ENCODE peak calls at places on chromosomes 13 and 19, in seven cellular contexts. Z is brain microvascular endothelial cell, B is astrocyte of the spinal cord, V is esophagus squamous epithelium, L is left ventricle myocardium inferior, G is GM12865, M is tibial nerve. Q is an unnamed sample.

GRCh38 chr19:12774588-12775555 is at the start of gene HOOK2:
- DNase-seq in Z (no peak), B (no peak), V (peak), L (no peak), G (peak), M (peak), Q (no peak)

GRCh38 chr13:92959790-92960189 is 266.8 kb upstream of the GPC6 start:
- DNase-seq in Z (no peak), B (no peak), V (no peak), L (no peak), G (no peak), M (no peak), Q (no peak)

GRCh38 chr19:44905437-44906160 is at the start of gene APOE:
- DNase-seq in Z (no peak), B (no peak), V (no peak), L (no peak), G (no peak), M (no peak), Q (no peak)

GRCh38 chr13:87954116-87954515 is 282.9 kb downstream of the SLITRK5 start:
- DNase-seq in Z (no peak), B (no peak), V (no peak), L (no peak), G (no peak), M (no peak), Q (no peak)

GRCh38 chr13:86087241-86087640 is 288.0 kb upstream of the SLITRK6 start:
- DNase-seq in Z (no peak), B (peak), V (no peak), L (no peak), G (no peak), M (no peak), Q (no peak)

GRCh38 chr19:46890423-46891170 is 29.8 kb downstream of the ARHGAP35 start:
- DNase-seq in Z (peak), B (peak), V (no peak), L (no peak), G (no peak), M (no peak), Q (no peak)

GRCh38 chr13:110702089-110702488 is 3.8 kb downstream of the CARS2 start:
- DNase-seq in Z (no peak), B (no peak), V (no peak), L (no peak), G (no peak), M (no peak), Q (no peak)

GRCh38 chr19:17358395-17358794 is 18.7 kb downstream of the PLVAP start:
- DNase-seq in Z (peak), B (peak), V (no peak), L (no peak), G (no peak), M (no peak), Q (no peak)

GRCh38 chr13:112055417-112056206 is 11.3 kb upstream of the SOX1 start:
- DNase-seq in Z (no peak), B (no peak), V (no peak), L (no peak), G (no peak), M (no peak), Q (no peak)

GRCh38 chr19:8517551-8518442 is 3.8 kb upstream of the ZNF414 start:
- DNase-seq in Z (no peak), B (no peak), V (no peak), L (no peak), G (peak), M (peak), Q (no peak)

GRCh38 chr13:71408416-71408815 is 458.6 kb downstream of the DACH1 start:
- DNase-seq in Z (no peak), B (no peak), V (no peak), L (no peak), G (no peak), M (no peak), Q (no peak)

GRCh38 chr19:44912854-44913253 is 1.6 kb upstream of the APOC1 start:
- DNase-seq in Z (no peak), B (no peak), V (no peak), L (no peak), G (no peak), M (no peak), Q (no peak)

GRCh38 chr13:43657485-43657884 is 129.3 kb downstream of the ENOX1 start:
- DNase-seq in Z (no peak), B (no peak), V (no peak), L (no peak), G (no peak), M (no peak), Q (no peak)

GRCh38 chr13:51995677-51996551 is 15.3 kb downstream of the ATP7B start:
- DNase-seq in Z (no peak), B (peak), V (no peak), L (peak), G (no peak), M (no peak), Q (no peak)

GRCh38 chr13:40189426-40189825 is 477.0 kb downstream of the FOXO1 start:
- DNase-seq in Z (no peak), B (no peak), V (no peak), L (no peak), G (no peak), M (no peak), Q (no peak)

GRCh38 chr19:43407416-43408005 is 7.2 kb upstream of the TEX101 start:
- DNase-seq in Z (no peak), B (no peak), V (no peak), L (no peak), G (no peak), M (no peak), Q (no peak)

GRCh38 chr13:99322297-99323103 is 15.3 kb upstream of the GPR183 start:
- DNase-seq in Z (peak), B (peak), V (no peak), L (no peak), G (peak), M (no peak), Q (no peak)

GRCh38 chr13:47289578-47289977 is 392.7 kb upstream of the HTR2A start:
- DNase-seq in Z (no peak), B (no peak), V (no peak), L (no peak), G (no peak), M (no peak), Q (no peak)

GRCh38 chr19:35013820-35014754 is 14.0 kb downstream of the GRAMD1A start:
- DNase-seq in Z (no peak), B (no peak), V (no peak), L (no peak), G (peak), M (no peak), Q (no peak)

GRCh38 chr13:26034018-26034417 is 17.8 kb downstream of the SHISA2 start:
- DNase-seq in Z (no peak), B (no peak), V (no peak), L (no peak), G (no peak), M (no peak), Q (no peak)

GRCh38 chr13:26041476-26041875 is 10.3 kb downstream of the SHISA2 start:
- DNase-seq in Z (no peak), B (no peak), V (no peak), L (no peak), G (no peak), M (no peak), Q (no peak)

GRCh38 chr13:26038931-26039475 is 12.8 kb downstream of the SHISA2 start:
- DNase-seq in Z (no peak), B (no peak), V (no peak), L (no peak), G (no peak), M (no peak), Q (no peak)

GRCh38 chr13:26036383-26036782 is 15.4 kb downstream of the SHISA2 start:
- DNase-seq in Z (no peak), B (no peak), V (no peak), L (no peak), G (no peak), M (no peak), Q (no peak)

DNA sequence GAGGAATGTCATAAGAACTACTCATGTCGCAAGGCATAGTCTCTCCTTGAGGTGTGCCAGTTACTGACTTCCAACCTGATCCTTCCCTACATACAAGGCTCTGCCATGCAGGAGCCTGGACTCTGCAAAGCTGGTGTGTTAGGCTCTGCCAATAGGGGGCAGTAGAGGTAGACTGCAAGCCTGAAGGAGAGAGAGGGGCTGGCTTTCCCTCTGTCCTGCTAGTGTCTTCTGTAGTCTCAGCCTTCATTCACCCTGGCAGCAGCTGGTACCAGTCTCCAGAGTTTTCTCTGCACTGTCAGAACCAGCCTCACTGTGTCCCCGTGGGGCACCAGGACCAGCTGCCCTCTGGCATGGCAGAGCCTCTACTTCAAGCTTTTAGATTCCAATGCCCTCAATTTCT is 14.5 kb downstream of the SHISA2 start:
- DNase-seq in Z (no peak), B (no peak), V (no peak), L (no peak), G (peak), M (no peak), Q (no peak)
- TF ChIP-seq CTCF in Z (peak), B (peak), V (peak), L (peak), G (peak), M (peak), Q (peak)

GRCh38 chr13:90455861-90456260 is 891.6 kb upstream of the MIR17HG start:
- DNase-seq in Z (no peak), B (no peak), V (no peak), L (no peak), G (no peak), M (no peak), Q (no peak)
- TF ChIP-seq CTCF in Z (peak), B (no peak), V (no peak), L (no peak), G (no peak), M (no peak), Q (no peak)

GRCh38 chr19:40744554-40745401 is 5.5 kb downstream of the ACTMAP start:
- DNase-seq in Z (no peak), B (no peak), V (no peak), L (no peak), G (peak), M (no peak), Q (no peak)
- TF ChIP-seq CTCF in Z (no peak), B (no peak), V (no peak), L (no peak), G (peak), M (no peak), Q (peak)

DNA sequence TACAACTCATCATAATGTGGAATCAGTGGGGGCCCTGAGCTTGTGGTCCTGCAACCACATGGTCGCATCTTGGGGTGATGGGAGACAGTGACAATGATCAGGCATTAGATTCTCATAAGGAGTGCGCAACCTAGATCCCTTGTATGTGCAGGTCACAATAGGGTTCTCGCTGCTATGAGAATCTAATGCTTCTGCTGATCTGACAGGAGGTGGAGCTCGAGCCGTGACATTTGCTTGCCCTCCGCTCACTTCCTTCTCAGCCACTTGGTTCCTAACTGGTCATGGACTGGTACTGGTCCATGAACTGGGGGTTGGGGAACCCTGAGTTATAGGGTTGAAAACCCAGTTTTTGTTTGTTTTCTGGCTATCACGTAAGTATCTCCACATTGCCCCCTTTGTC is 1290.9 kb upstream of the ATXN8OS start:
- DNase-seq in Z (no peak), B (no peak), V (no peak), L (no peak), G (no peak), M (no peak), Q (no peak)
- TF ChIP-seq CTCF in Z (no peak), B (no peak), V (no peak), L (no peak), G (no peak), M (no peak), Q (no peak)

GRCh38 chr19:30884146-30884812 is 465.0 kb downstream of the TSHZ3 start:
- DNase-seq in Z (no peak), B (no peak), V (no peak), L (no peak), G (no peak), M (no peak), Q (no peak)
- TF ChIP-seq CTCF in Z (no peak), B (no peak), V (no peak), L (no peak), G (no peak), M (no peak), Q (no peak)

GRCh38 chr19:18588611-18589379 is at the start of gene REX1BD:
- DNase-seq in Z (peak), B (peak), V (no peak), L (peak), G (peak), M (peak), Q (no peak)

GRCh38 chr19:18589380-18590272 is 1.0 kb downstream of the REX1BD start:
- DNase-seq in Z (peak), B (peak), V (no peak), L (peak), G (peak), M (peak), Q (no peak)

GRCh38 chr19:18587962-18588610 is 512 bp upstream of the REX1BD start:
- DNase-seq in Z (no peak), B (no peak), V (no peak), L (no peak), G (no peak), M (no peak), Q (no peak)

GRCh38 chr19:18591735-18592385 is 3.3 kb downstream of the REX1BD start:
- DNase-seq in Z (no peak), B (no peak), V (no peak), L (no peak), G (no peak), M (no peak), Q (no peak)

DNA sequence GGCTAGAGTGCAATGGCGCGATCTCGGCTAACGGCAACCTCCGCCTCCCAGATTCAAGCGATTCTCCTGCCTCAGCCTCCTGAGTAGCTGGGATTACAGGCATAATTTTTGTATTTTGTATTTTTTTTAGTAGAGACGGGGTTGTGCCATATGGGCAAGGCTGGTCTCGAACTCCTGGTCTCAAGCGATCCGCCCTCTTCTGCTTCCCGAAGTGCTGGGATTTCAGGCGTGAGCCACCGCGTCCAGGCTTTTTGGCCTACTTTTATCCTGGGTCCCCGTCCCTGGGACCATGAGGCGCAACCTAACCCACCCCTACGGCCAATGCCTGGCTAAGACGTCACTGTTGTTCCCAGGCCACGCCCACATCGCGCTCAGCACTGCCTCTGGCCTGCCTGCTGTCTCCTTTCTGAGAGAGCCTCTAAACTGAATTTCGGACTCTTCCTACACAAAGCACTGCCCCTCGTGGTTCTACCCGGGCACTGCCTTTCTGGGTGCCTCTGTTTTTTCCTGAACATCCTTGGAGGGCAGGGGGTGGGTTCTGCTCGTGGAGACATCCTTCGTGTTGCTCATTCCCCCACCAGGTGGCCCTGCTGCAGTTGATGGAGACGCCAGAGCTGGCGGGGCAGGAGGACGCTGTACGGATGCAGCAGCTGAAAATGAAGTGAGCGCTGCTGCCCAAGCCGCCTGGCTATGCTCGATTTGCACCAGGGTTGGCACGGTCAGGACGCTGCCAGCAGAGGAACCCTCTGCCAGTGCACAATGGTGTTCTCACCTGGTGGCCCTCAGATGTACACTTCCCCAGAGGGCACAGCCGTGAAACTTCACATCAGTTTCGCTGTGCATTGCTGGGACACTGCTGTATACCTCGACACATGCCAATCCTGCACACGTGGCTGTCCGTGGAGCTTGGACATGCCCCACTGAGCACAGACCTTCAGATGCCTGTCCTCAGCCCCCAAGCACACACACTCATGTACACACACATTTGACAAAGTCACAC is 2.0 kb downstream of the REX1BD start:
- DNase-seq in Z (peak), B (peak), V (no peak), L (no peak), G (peak), M (peak), Q (peak)
- TF ChIP-seq CTCF in Z (peak), B (peak), V (peak), L (no peak), G (peak), M (no peak), Q (peak)

GRCh38 chr19:29591670-29592069 is 14.4 kb upstream of the POP4 start:
- DNase-seq in Z (no peak), B (no peak), V (no peak), L (no peak), G (no peak), M (no peak), Q (no peak)
- TF ChIP-seq CTCF in Z (no peak), B (no peak), V (no peak), L (no peak), G (no peak), M (no peak), Q (no peak)

Q was measured in D721Med.